ENCODE peak calls at places on chromosomes 12 and 14, in nine cellular contexts. R, B, X, N, A, O, L, K and P are unnamed samples.

GRCh38 chr14:51283402-51283825 is 43.4 kb downstream of the TMX1 start:
- DNase-seq in L (peak; percentile 33), R (peak; percentile 17), N (peak; percentile 15), O (peak; percentile 95), X (peak; percentile 89), B (no peak), A (no peak), K (peak; percentile 78), P (peak; percentile 68)

GRCh38 chr12:88300931-88301330 is 158.8 kb downstream of the TMTC3 start:
- DNase-seq in B (no peak), A (no peak), O (peak; percentile 5), L (no peak), X (no peak), R (no peak), K (no peak), N (no peak), P (no peak)

GRCh38 chr12:54504550-54504949 is 7.0 kb downstream of the NCKAP1L start:
- DNase-seq in N (no peak), L (no peak), A (no peak), O (no peak), R (no peak), B (no peak), K (no peak), X (no peak), P (no peak)

GRCh38 chr14:92663049-92663448 is 85.4 kb downstream of the LGMN start:
- DNase-seq in K (no peak), X (no peak), B (no peak), L (no peak), A (no peak), R (no peak), N (no peak), O (no peak), P (no peak)

GRCh38 chr14:19878029-19878642 is 3.2 kb downstream of the OR4K2 start:
- DNase-seq in O (peak; percentile 11), B (no peak), X (no peak), K (peak; percentile 12), L (no peak), A (no peak), N (no peak), R (no peak), P (peak; percentile 19)

GRCh38 chr12:74337951-74338350 is 199.7 kb upstream of the ATXN7L3B start:
- DNase-seq in B (no peak), L (no peak), A (no peak), X (no peak), K (peak; percentile 66), N (no peak), O (peak; percentile 5), R (no peak), P (no peak)

GRCh38 chr14:24150993-24151392 is 3.7 kb downstream of the RNF31 start:
- DNase-seq in X (no peak), R (no peak), L (no peak), O (no peak), K (no peak), B (no peak), N (no peak), A (no peak), P (no peak)

GRCh38 chr12:42696424-42697149 is 107.0 kb upstream of the PRICKLE1 start:
- DNase-seq in N (no peak), B (peak; percentile 68), K (peak; percentile 34), L (peak; percentile 95), A (no peak), O (peak; percentile 64), R (peak; percentile 48), X (no peak), P (no peak)

GRCh38 chr14:23346693-23347405 is 5.8 kb downstream of the SLC22A17 start:
- DNase-seq in N (no peak), A (no peak), K (no peak), R (no peak), L (no peak), X (no peak), O (no peak), B (no peak), P (no peak)

GRCh38 chr12:98743362-98743953 is 98.4 kb downstream of the APAF1 start:
- DNase-seq in L (no peak), R (peak; percentile 18), X (peak; percentile 48), N (no peak), B (no peak), K (no peak), A (no peak), O (peak; percentile 26), P (peak; percentile 68)

DNA sequence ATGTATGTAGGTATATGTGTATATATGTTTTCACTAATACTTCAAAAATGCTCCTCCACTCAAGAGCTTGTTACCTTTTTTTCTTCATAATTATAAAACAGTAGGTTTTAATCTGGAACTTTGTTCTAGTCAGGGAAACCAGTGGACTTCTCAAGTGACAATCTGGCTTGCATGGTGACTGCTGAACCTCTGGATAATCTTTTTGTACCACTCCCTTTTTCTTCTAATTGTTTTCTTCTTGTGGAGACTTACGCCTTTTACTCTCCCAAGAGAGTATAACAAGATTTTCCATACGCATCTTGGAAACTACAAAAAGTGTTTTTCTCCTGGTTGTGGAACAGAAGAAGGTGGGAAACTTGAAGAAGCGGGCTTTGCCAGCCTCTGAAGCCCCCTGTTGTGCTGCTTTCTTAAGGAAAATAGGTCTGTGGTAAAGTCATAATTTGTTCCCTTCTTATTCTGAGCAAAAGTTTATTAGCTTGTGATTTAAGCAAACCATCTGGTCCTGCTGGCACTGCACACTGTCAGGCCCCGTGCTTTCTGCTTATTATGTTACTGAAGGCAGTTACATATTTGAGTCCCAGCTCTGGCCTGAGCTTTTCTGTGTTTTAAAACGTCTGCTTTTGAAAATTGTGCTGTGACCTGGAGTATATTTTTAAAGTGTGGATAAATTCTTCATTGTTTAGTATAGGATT is 291.8 kb downstream of the ERC1 start:
- DNase-seq in X (no peak), O (peak; percentile 49), N (no peak), K (no peak), A (no peak), L (peak; percentile 81), R (peak; percentile 8), B (no peak), P (no peak)
- H3K27ac ChIP-seq in X (no peak overlapping the region), O (peak overlapping the region; percentile 78), N (no peak overlapping the region), K (no peak overlapping the region), A (peak overlapping the region; percentile 51), L (peak overlapping the region; percentile 86), R (no peak overlapping the region), B (no peak overlapping the region), P (peak overlapping the region; percentile 62)

DNA sequence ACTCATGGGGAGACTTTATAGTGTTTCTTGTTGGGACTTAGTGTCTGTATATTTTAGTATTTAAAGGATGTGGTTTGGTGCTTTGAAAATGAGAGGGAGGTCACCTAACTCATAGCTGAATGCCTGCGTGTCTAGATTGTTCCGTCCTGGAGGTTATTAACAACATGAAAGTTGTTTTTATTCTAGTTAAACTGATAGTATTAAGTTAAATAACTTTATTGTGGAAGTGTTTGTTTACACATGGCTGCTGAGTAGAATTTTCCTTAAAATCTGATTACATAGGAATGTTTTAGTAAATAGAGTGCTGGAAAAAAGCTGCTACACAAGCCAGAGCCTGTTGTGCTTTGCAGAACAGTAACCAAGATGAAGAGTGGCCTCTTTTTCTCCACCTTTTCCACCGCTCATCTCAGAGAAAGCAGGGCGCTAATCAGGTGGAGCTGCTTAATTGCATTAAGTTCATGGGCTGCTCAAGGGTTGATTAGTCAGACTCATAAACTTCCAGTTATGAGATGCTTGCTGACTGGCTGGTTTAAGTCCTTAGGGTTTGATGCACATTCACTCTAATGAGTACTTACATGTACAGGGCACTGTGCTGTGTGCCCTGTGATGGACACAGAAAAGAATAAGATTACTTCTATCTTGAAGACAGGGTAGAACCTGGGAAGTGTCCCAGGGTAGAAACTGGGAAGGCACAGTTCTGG is 62.7 kb downstream of the FBXO34 start:
- DNase-seq in N (no peak), X (no peak), O (no peak), B (no peak), K (peak; percentile 12), R (no peak), L (no peak), A (no peak), P (no peak)
- H3K27ac ChIP-seq in N (peak overlapping the region; percentile 66), X (peak overlapping the region; percentile 18), O (no peak overlapping the region), B (no peak overlapping the region), K (no peak overlapping the region), R (peak overlapping the region; percentile 43), L (no peak overlapping the region), A (peak overlapping the region; percentile 47), P (no peak overlapping the region)

DNA sequence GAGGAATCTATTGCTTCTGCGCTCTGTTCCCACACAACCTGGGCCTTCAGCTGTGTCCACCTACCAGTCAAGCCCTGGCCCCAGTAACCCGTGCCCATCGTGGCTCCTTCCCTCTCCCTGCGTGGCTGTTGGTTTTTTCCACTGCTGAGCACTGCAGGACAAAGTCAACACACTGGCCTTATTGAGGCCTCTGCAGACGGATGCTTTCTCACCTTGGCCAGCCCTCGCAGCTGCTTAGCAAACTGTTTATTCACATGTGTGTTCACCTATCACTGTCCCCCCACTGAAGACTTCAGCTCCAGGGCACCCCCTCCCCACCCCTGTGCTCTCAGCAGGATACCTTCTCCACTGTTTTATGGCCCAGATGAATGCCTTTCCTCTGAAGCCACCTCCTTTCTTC is 12.8 kb upstream of the GPX2 start:
- DNase-seq in K (no peak), N (no peak), R (peak; percentile 33), X (no peak), A (peak; percentile 19), O (no peak), B (no peak), L (no peak), P (no peak)
- H3K27ac ChIP-seq in K (no peak overlapping the region), N (no peak overlapping the region), R (no peak overlapping the region), X (no peak overlapping the region), A (no peak overlapping the region), O (no peak overlapping the region), B (no peak overlapping the region), L (no peak overlapping the region), P (no peak overlapping the region)

GRCh38 chr14:31592619-31593018 is 31.4 kb downstream of the NUBPL start:
- DNase-seq in R (no peak), K (no peak), L (no peak), N (no peak), O (no peak), B (no peak), X (no peak), A (no peak), P (no peak)
- H3K27ac ChIP-seq in R (no peak overlapping the region), K (no peak overlapping the region), L (no peak overlapping the region), N (no peak overlapping the region), O (no peak overlapping the region), B (no peak overlapping the region), X (no peak overlapping the region), A (no peak overlapping the region), P (no peak overlapping the region)

DNA sequence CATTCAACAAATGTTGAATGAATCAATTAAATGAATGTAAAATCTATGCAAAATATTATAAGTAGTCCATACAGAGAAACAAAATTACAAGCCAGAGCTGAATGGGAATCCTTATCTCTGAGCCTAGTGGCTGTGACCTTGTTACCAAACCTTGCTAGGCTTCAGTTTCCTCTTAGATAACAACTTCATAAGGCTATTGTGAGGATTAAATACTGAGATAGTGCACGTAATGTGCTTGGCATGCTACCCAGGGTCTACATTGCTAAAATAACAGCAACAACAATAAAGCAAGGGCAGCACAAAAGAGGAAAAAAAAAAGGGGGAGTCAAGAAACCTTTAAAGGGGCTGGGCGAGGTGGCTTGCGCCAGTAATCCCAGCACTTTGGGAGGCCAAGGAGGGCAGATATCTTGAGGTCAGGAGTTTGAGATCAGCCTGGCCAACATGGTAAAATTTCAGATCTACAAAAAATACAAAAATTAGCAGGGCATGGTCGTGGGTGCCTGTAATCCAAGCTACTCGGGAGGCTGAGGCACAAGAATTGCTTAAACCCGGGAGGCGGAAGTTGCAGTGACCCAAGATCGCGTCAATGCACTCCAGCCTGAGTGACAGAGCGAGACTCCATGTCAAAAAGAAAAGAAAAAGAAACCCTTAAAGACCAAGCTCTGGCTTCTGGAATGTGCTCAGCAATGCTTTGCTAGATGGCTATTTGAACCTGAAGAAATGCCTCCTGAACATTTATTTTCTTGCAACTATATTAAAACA is 14.1 kb downstream of the STAB2 start:
- DNase-seq in N (no peak), X (no peak), K (no peak), L (no peak), B (no peak), R (no peak), A (no peak), O (no peak), P (no peak)
- H3K27ac ChIP-seq in N (no peak overlapping the region), X (no peak overlapping the region), K (no peak overlapping the region), L (no peak overlapping the region), B (no peak overlapping the region), R (no peak overlapping the region), A (no peak overlapping the region), O (no peak overlapping the region), P (no peak overlapping the region)